ENCODE peak calls at places on chromosomes 1 and 21, in eight cellular contexts. L is adrenal gland, W is psoas muscle, B is HCT116, Q is IMR-90, P is A549, I is fibroblast of the aortic adventitia, Z is sigmoid colon. O is an unnamed sample.
A peak's percentile ranks its signal among the peaks of the same experiment; 100 is the strongest.

GRCh38 chr1:9444532-9444931 is 94.7 kb upstream of the SLC25A33 start:
- DNase-seq in L (no peak), Q (no peak), W (no peak), Z (no peak), P (no peak), I (no peak), B (no peak), O (no peak)

GRCh38 chr1:40049745-40050144 is 9.2 kb downstream of the CAP1 start:
- DNase-seq in L (no peak), W (no peak), Z (no peak), B (no peak), P (no peak), Q (peak; percentile 43), I (no peak), O (no peak)

GRCh38 chr1:105337427-105337826 is 1587.7 kb downstream of the AMY1C start:
- DNase-seq in Z (no peak), P (no peak), W (no peak), I (no peak), B (no peak), L (no peak), Q (no peak), O (no peak)

GRCh38 chr1:220748091-220748934 is at the start of gene MTARC2:
- DNase-seq in B (peak; percentile 66), W (peak; percentile 88), L (peak; percentile 94), P (peak; percentile 82), Z (peak; percentile 92), I (peak; percentile 50), Q (peak; percentile 49), O (peak; percentile 77)

GRCh38 chr21:17613242-17613676 is 558 bp upstream of the BTG3 start:
- DNase-seq in Q (no peak), L (peak; percentile 70), P (peak; percentile 11), W (peak; percentile 71), Z (peak; percentile 88), I (peak; percentile 23), B (no peak), O (peak; percentile 0)

GRCh38 chr1:95793893-95794292 is 559.9 kb downstream of the RWDD3 start:
- DNase-seq in W (no peak), L (no peak), P (peak; percentile 2), Q (no peak), B (no peak), I (no peak), Z (no peak), O (peak; percentile 9)

GRCh38 chr1:66445492-66446181 is 88.3 kb upstream of the SGIP1 start:
- DNase-seq in P (no peak), W (peak; percentile 45), Q (no peak), Z (no peak), L (no peak), B (no peak), I (no peak), O (no peak)

GRCh38 chr21:28675265-28676041 is 317.2 kb downstream of the LTN1 start:
- DNase-seq in B (no peak), I (peak; percentile 71), W (no peak), P (no peak), Z (no peak), L (no peak), Q (no peak), O (no peak)

GRCh38 chr1:17305576-17306095 is 2.4 kb upstream of the PADI4 start:
- DNase-seq in L (no peak), Q (no peak), B (no peak), I (no peak), P (no peak), W (no peak), Z (peak; percentile 43), O (no peak)

GRCh38 chr1:31510853-31511789 is 65.2 kb upstream of the TINAGL1 start:
- DNase-seq in L (peak; percentile 63), W (no peak), Q (no peak), B (no peak), Z (no peak), P (no peak), I (no peak), O (peak; percentile 40)

GRCh38 chr1:22030473-22030872 is 22.0 kb upstream of the CDC42 start:
- DNase-seq in P (no peak), Z (no peak), Q (no peak), I (no peak), W (no peak), B (no peak), L (no peak), O (no peak)

DNA sequence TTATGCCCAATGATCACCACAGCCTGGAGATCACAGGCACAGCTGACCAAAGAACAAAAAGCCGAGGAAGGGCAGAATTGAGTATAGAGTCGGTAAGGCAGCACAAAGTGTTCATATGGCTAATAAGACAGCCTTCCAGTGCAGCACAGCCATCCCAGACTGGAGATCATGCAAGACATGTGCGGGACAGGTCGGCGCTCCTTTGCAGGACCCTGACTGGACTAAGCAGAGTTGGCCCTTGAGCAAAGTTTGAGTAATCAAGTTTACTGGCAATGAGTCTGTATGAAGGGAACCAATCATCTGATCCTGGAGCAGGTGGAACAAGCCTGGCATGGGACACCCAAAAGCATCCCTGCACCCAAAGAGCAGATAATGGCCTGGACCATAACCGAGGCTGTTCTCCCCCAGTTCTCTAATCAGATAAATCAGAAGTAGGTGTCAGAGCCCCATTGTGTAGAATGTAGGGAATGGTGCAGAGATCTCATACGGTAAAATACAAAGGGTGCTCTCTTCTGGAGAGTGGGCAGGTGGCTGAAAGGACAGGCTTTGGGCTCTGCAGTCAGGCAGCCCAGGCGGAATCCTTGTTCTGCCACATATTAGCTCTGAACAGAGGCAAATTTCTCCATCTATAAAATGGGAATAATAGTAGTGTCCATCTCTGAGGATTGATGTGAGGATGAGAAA is 10.7 kb upstream of the DNASE2B start:
- DNase-seq in L (no peak), W (no peak), Z (no peak), I (no peak), B (no peak), P (no peak), Q (no peak), O (no peak)
- TF ChIP-seq CTCF in L (no peak), W (no peak), Z (no peak), I (no peak), B (peak; percentile 70), P (no peak), Q (peak; percentile 27), O (no peak)

GRCh38 chr1:205028954-205029353 is 14.1 kb upstream of the CNTN2 start:
- DNase-seq in P (no peak), I (no peak), L (no peak), B (no peak), Q (no peak), Z (no peak), W (no peak), O (no peak)
- TF ChIP-seq CTCF in P (no peak), I (no peak), L (no peak), B (no peak), Q (no peak), Z (no peak), W (no peak), O (no peak)

DNA sequence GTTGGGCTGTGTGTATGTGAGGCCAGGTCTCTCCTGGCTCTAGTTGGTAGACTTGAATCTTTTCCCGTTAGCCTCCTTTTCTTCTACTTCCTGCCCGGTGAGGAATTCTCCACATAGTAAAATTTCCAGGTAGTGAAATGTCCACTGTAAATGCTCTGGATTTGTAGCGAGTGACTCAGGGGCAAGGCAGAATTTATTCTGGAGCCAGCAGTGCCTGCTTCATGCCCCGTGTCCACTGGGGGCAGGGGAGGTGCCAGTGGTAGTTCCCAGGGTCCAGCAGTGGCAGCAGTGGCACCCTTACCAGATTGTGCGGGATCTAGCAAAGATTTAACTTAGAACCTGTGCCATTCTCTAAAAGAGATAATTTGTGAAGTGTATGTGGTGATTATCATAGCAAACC is 74.5 kb upstream of the USP24 start:
- DNase-seq in L (no peak), Q (no peak), I (no peak), B (no peak), W (no peak), P (peak; percentile 49), Z (no peak), O (peak; percentile 12)
- TF ChIP-seq CTCF in L (no peak), Q (peak; percentile 25), I (no peak), B (no peak), W (no peak), P (no peak), Z (no peak), O (no peak)

GRCh38 chr1:23187637-23188036 is 19.0 kb upstream of the LUZP1 start:
- DNase-seq in P (no peak), Q (no peak), I (no peak), L (no peak), W (no peak), Z (no peak), B (no peak), O (no peak)

GRCh38 chr1:23185381-23185780 is 16.7 kb upstream of the LUZP1 start:
- DNase-seq in L (no peak), Q (no peak), B (no peak), Z (no peak), W (no peak), I (no peak), P (no peak), O (no peak)

GRCh38 chr1:23188434-23188884 is 19.8 kb upstream of the LUZP1 start:
- DNase-seq in B (no peak), W (no peak), L (no peak), Z (no peak), P (peak; percentile 94), Q (no peak), I (no peak), O (peak; percentile 27)

GRCh38 chr1:23178931-23179330 is 10.3 kb upstream of the LUZP1 start:
- DNase-seq in W (no peak), P (peak; percentile 52), L (no peak), Z (no peak), B (no peak), Q (peak; percentile 38), I (peak; percentile 43), O (no peak)

GRCh38 chr1:23184203-23184602 is 15.5 kb upstream of the LUZP1 start:
- DNase-seq in P (no peak), W (no peak), L (no peak), Z (no peak), B (no peak), Q (no peak), I (no peak), O (no peak)
- TF ChIP-seq CTCF in P (no peak), W (no peak), L (no peak), Z (no peak), B (no peak), Q (no peak), I (no peak), O (no peak)

DNA sequence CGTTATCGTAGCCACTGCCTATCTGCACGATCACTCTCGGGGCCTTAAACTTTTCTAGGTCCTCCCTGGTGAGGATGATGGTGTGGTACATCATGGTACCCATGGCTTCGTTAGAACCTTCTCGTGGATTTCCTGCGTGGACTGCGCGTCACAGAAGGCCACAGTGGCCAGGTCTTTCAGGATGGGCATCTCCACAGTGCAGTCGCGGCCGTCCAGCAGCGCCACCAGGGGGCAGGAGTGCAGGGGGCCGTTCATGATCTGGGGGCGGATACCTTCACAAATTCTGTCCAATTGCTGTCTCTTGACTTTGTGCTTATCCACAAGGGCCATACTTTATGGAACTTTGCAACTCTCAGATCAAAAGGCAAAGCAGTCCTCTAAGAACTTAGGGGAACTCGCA is 69.6 kb downstream of the WLS start:
- DNase-seq in Q (no peak), I (no peak), W (no peak), L (no peak), B (no peak), P (no peak), Z (no peak), O (no peak)
- TF ChIP-seq CTCF in Q (peak; percentile 9), I (peak; percentile 17), W (no peak), L (no peak), B (peak; percentile 11), P (no peak), Z (no peak), O (no peak)

GRCh38 chr1:197156692-197157091 is 10.2 kb upstream of the ASPM start:
- DNase-seq in P (no peak), W (no peak), Q (no peak), I (no peak), L (no peak), B (no peak), Z (no peak), O (no peak)
- TF ChIP-seq CTCF in P (peak; percentile 16), W (no peak), Q (no peak), I (peak; percentile 14), L (no peak), B (peak; percentile 16), Z (no peak), O (no peak)

GRCh38 chr1:65434255-65434654 is 13.8 kb downstream of the LEPR start:
- DNase-seq in B (no peak), L (no peak), I (no peak), P (no peak), Q (no peak), Z (no peak), W (no peak), O (no peak)
- TF ChIP-seq CTCF in B (no peak), L (no peak), I (no peak), P (no peak), Q (no peak), Z (no peak), W (no peak), O (no peak)

O was measured in Calu3.